ENCODE peak calls at places on chromosomes 4 and X, in five cellular contexts. M is uterus; N is pancreas; F is transverse colon; W is CD8-positive, alpha-beta memory T cell. E is an unnamed sample.

GRCh38 chr4:98359646-98360045 is 98.5 kb downstream of the RAP1GDS1 start:
- DNase-seq in M (no peak), N (no peak), F (no peak), W (no peak), E (no peak)

GRCh38 chr4:69881173-69881773 is 21.3 kb upstream of the SULT1E1 start:
- DNase-seq in M (no peak), N (no peak), F (peak; percentile 17), W (peak; percentile 42), E (peak; percentile 8)

GRCh38 chrX:68931345-68931744 is 102.5 kb downstream of the EFNB1 start:
- DNase-seq in M (peak; percentile 24), N (no peak), F (no peak), W (no peak), E (no peak)

GRCh38 chr4:173176010-173176409 is 7.4 kb downstream of the GALNT7 start:
- DNase-seq in M (no peak), N (no peak), F (no peak), W (no peak), E (no peak)

GRCh38 chr4:95129708-95130343 is 372.1 kb downstream of the BMPR1B start:
- DNase-seq in M (peak; percentile 49), N (no peak), F (no peak), W (no peak), E (peak; percentile 34)

GRCh38 chr4:14783011-14783877 is 219.0 kb upstream of the CPEB2 start:
- DNase-seq in M (no peak), N (no peak), F (no peak), W (no peak), E (no peak)

GRCh38 chr4:3376266-3376665 is 65.5 kb upstream of the HGFAC start:
- DNase-seq in M (no peak), N (no peak), F (no peak), W (no peak), E (no peak)

GRCh38 chrX:116873678-116874077 is 410.9 kb upstream of the CT83 start:
- DNase-seq in M (no peak), N (no peak), F (no peak), W (no peak), E (no peak)

GRCh38 chr4:174262624-174263444 is 20.6 kb downstream of the FBXO8 start:
- DNase-seq in M (no peak), N (no peak), F (no peak), W (no peak), E (no peak)

GRCh38 chr4:168917150-168917779 is 92.8 kb downstream of the CBR4 start:
- DNase-seq in M (no peak), N (no peak), F (no peak), W (no peak), E (no peak)

GRCh38 chr4:69832326-69833030 is 27.5 kb downstream of the SULT1E1 start:
- DNase-seq in M (no peak), N (no peak), F (peak; percentile 71), W (no peak), E (no peak)

GRCh38 chr4:111537861-111538260 is 607.4 kb upstream of the FAM241A start:
- DNase-seq in M (no peak), N (no peak), F (no peak), W (no peak), E (no peak)

GRCh38 chr4:143207555-143207954 is 22.8 kb downstream of the USP38 start:
- DNase-seq in M (no peak), N (no peak), F (no peak), W (no peak), E (no peak)

GRCh38 chr4:141346144-141346543 is 125.4 kb downstream of the ZNF330 start:
- DNase-seq in M (peak; percentile 18), N (no peak), F (no peak), W (no peak), E (no peak)

GRCh38 chr4:26061248-26061986 is 147.4 kb downstream of the SMIM20 start:
- DNase-seq in M (no peak), N (no peak), F (no peak), W (no peak), E (peak; percentile 82)

GRCh38 chrX:10109695-10110094 is 47.1 kb upstream of the CLCN4 start:
- DNase-seq in M (peak; percentile 53), N (no peak), F (peak; percentile 38), W (no peak), E (no peak)

GRCh38 chrX:10104958-10105658 is 51.7 kb upstream of the CLCN4 start:
- DNase-seq in M (no peak), N (no peak), F (no peak), W (no peak), E (no peak)

GRCh38 chrX:10110316-10110932 is 46.4 kb upstream of the CLCN4 start:
- DNase-seq in M (no peak), N (no peak), F (no peak), W (no peak), E (no peak)

GRCh38 chrX:10108288-10108687 is 48.5 kb upstream of the CLCN4 start:
- DNase-seq in M (no peak), N (no peak), F (no peak), W (no peak), E (no peak)

DNA sequence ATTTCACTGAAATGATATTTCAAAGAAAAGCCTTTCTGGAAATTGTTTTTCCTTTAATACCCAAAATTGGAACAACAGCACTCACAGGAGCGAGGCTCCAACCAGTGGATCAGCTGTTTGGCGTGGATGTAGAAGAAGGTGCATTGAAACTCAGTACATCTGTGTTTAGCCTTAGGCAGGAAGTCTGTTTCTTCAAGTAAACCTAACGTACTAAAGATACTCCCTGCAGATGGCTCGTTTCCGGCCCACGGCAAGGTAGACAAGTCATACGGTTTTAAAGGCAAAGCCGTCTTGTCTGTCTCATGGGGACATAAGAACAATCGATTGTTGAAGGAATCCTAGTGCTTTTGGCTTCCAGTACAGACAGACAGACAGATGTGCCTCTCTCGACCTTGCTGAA is 50.0 kb upstream of the CLCN4 start:
- DNase-seq in M (no peak), N (no peak), F (peak; percentile 46), W (peak; percentile 59), E (no peak)
- H3K27ac ChIP-seq in M (no peak overlapping the region), N (no peak overlapping the region), F (peak overlapping the region; percentile 33), W (no peak overlapping the region), E (no peak overlapping the region)

DNA sequence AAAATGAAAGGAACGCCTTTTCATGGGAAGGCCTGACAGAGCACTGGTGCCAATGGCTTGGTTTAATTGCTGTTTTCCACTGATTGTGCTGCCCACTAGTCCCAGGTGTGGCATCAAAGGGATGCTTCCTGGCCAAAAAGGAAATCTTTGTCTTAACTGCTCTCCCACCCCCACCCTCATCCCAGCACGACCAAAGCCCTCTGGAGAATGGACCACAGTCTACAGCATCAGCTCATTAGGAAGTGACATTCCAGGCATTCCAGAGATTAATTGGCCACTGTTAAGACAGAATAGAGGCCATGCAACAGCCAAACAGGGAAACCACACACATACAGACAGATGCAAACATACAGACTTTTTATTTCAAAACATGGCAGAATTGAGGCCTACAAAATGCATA is 143.2 kb downstream of the LHFPL1 start:
- DNase-seq in M (no peak), N (no peak), F (no peak), W (no peak), E (no peak)
- H3K27ac ChIP-seq in M (no peak overlapping the region), N (no peak overlapping the region), F (no peak overlapping the region), W (no peak overlapping the region), E (no peak overlapping the region)

DNA sequence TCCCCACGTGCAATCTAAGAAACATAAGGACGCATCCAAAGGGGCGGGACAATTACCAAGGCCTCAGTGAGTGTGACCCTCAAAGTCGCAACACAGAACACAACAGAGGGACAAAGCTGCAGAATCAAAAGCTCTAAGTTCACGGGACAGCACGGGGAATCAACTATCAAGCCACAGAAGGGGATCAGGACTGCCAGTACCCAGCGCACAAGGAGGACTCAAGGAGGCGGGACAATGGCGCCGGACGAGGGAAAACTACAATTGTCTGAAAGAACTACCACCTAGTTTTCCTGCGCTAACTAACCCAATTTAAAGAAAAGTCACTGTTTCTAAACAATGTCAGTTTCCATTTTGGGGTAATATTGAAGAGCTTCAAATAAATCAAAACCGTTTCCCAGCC is 1.3 kb downstream of the FAM53A start:
- DNase-seq in M (no peak), N (no peak), F (no peak), W (no peak), E (no peak)
- H3K27ac ChIP-seq in M (peak overlapping the region; percentile 84), N (no peak overlapping the region), F (peak overlapping the region; percentile 88), W (no peak overlapping the region), E (no peak overlapping the region)

DNA sequence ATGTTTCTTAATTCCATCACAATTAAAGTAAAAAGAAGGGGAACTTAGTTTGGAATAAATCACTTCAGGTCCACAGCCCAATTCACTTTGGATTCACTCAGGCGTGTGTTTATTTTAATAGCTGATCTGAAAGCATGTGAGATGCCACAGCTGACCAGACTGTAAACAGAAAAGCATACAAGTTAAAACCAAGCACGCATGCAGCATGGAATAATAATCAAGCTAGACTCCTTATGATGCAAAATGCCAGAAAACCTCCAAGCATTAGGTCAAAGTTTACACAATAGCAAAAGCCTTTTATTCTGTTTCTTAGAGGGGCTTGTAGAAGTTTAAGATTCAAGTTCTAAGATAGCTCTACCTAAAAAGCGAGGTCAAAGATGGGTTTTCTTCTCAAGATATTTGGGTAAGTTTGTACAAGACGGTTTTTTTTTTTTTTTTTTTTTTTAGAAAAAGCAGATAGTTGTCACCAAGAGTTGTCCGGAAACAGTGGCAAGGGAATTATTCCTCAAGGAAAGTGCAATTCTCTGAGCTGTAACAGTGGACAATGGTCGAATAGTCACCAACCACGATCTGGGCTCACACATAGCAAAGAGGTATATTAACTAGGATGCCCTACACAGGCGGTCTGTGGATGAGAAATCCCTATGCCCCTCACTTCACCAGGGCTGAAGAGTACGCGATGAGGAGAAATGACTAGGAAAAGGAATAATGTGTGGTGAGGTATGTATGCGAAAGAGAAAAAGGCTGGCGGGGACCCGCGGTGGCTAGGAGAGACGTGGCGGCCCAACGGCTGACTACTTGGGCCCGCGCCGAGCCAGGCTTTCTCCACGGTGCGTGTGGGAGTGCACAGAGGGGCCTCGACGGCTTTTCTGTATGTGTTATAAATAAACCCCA is 680 bp upstream of the PRRG1 start:
- DNase-seq in M (no peak), N (no peak), F (no peak), W (no peak), E (no peak)
- H3K27ac ChIP-seq in M (peak overlapping the region; percentile 64), N (no peak overlapping the region), F (peak overlapping the region; percentile 84), W (no peak overlapping the region), E (no peak overlapping the region)

E was measured in HL-60.